ENCODE peak calls at places on chromosomes 1 and 21, in ten cellular contexts. K, X, N, U, I, C, E, V, J and T are unnamed samples.

GRCh38 chr1:19450811-19451564 is 34.4 kb downstream of the CAPZB start:
- DNase-seq in J (no peak), K (peak), C (no peak), V (peak), X (peak), N (no peak), E (no peak), U (no peak), I (no peak), T (peak)

GRCh38 chr21:25871566-25871965 is 136.8 kb downstream of the GABPA start:
- DNase-seq in E (no peak), C (no peak), I (no peak), J (no peak), U (peak), X (no peak), N (no peak), K (no peak), V (no peak), T (no peak)

GRCh38 chr21:27721675-27722074 is 754.8 kb upstream of the ADAMTS5 start:
- DNase-seq in J (no peak), C (no peak), U (no peak), X (no peak), K (no peak), I (no peak), N (no peak), E (no peak), V (peak), T (no peak)

GRCh38 chr21:44702973-44703730 is 6.2 kb downstream of the KRTAP10-12 start:
- DNase-seq in K (no peak), I (no peak), X (no peak), C (no peak), E (no peak), J (no peak), N (no peak), U (no peak), V (no peak), T (no peak)

GRCh38 chr1:33363470-33363861 is 42.6 kb upstream of the A3GALT2 start:
- DNase-seq in X (no peak), N (no peak), U (no peak), V (no peak), K (no peak), I (no peak), E (no peak), J (no peak), C (peak), T (no peak)

GRCh38 chr1:244387415-244387814 is 64.3 kb downstream of the ADSS2 start:
- DNase-seq in X (no peak), N (no peak), U (no peak), K (no peak), C (no peak), J (no peak), V (no peak), E (no peak), I (no peak), T (no peak)

GRCh38 chr1:33358771-33359503 is 38.0 kb upstream of the A3GALT2 start:
- DNase-seq in X (peak), K (no peak), E (no peak), U (no peak), C (no peak), V (no peak), N (no peak), I (no peak), J (no peak), T (no peak)

GRCh38 chr1:24898152-24898908 is 31.7 kb downstream of the RUNX3 start:
- DNase-seq in N (no peak), C (no peak), K (no peak), U (peak), J (no peak), X (peak), I (no peak), V (peak), E (peak), T (no peak)

GRCh38 chr1:214977133-214977532 is 105.4 kb upstream of the KCNK2 start:
- DNase-seq in I (no peak), U (no peak), X (peak), E (no peak), N (no peak), C (no peak), K (no peak), J (no peak), V (no peak), T (no peak)